ENCODE peak calls at places on chromosomes 4 and X, in seven cellular contexts. A is endothelial cell of umbilical vein; X is adipocyte; C is NCI-H510A treated with DMSO at 0.1 percent for 48 hours; Z is IMR-90; K is activated naive CD4-positive, alpha-beta T cell treated with anti-CD3 and anti-CD28 coated beads for 36 hours; F is activated T-helper 1 cell treated with Interleukin-2 at 50 U/mL for 16 hours. V is an unnamed sample.

GRCh38 chr4:120694973-120695372 is 227.6 kb downstream of the PRDM5 start:
- DNase-seq in F (no peak), Z (peak; percentile 82), A (peak; percentile 68), X (no peak), C (no peak), K (no peak), V (no peak)

GRCh38 chrX:30865020-30865419 is 24.0 kb downstream of the TAB3 start:
- DNase-seq in X (no peak), A (no peak), K (peak; percentile 30), C (no peak), F (no peak), Z (no peak), V (no peak)

GRCh38 chrX:11665144-11666040 is at the start of gene ARHGAP6:
- DNase-seq in K (no peak), Z (peak; percentile 20), A (peak; percentile 6), X (peak; percentile 69), F (no peak), C (peak; percentile 3), V (no peak)

GRCh38 chrX:97672608-97673007 is 788.9 kb downstream of the RPA4 start:
- DNase-seq in K (no peak), C (peak; percentile 54), X (no peak), Z (no peak), A (no peak), F (no peak), V (no peak)

GRCh38 chrX:18966624-18967023 is 17.3 kb downstream of the PHKA2 start:
- DNase-seq in Z (no peak), X (no peak), K (no peak), F (no peak), A (no peak), C (no peak), V (no peak)

GRCh38 chr4:184193556-184194525 is 23.8 kb downstream of the ENPP6 start:
- DNase-seq in K (no peak), X (no peak), A (no peak), C (no peak), Z (no peak), F (no peak), V (no peak)

GRCh38 chr4:33302298-33302697 is 2582.1 kb downstream of the PCDH7 start:
- DNase-seq in X (peak; percentile 17), C (no peak), Z (no peak), K (no peak), F (no peak), A (no peak), V (no peak)

GRCh38 chr4:128589384-128589957 is 220.0 kb upstream of the JADE1 start:
- DNase-seq in A (no peak), C (no peak), Z (no peak), F (no peak), K (no peak), X (no peak), V (no peak)

GRCh38 chr4:80259012-80259411 is 7.5 kb upstream of the FGF5 start:
- DNase-seq in F (no peak), Z (no peak), K (no peak), A (no peak), X (no peak), C (no peak), V (no peak)

GRCh38 chrX:337331-337831 is 18.8 kb upstream of the GTPBP6 start:
- DNase-seq in K (no peak), A (no peak), Z (no peak), F (no peak), C (no peak), X (no peak), V (peak; percentile 12)

GRCh38 chrX:105063743-105064142 is 156.8 kb downstream of the TEX13A start:
- DNase-seq in X (no peak), A (no peak), Z (no peak), F (no peak), K (no peak), C (no peak), V (no peak)

GRCh38 chr4:36163198-36163597 is 81.1 kb downstream of the ARAP2 start:
- DNase-seq in F (no peak), Z (no peak), C (no peak), A (no peak), K (no peak), X (no peak), V (no peak)

GRCh38 chr4:187541666-187542065 is 453.9 kb upstream of the ZFP42 start:
- DNase-seq in A (no peak), X (peak; percentile 4), F (no peak), C (no peak), K (no peak), Z (no peak), V (no peak)

GRCh38 chr4:107379054-107379869 is 340.8 kb downstream of the PAPSS1 start:
- DNase-seq in C (no peak), X (peak; percentile 66), F (no peak), K (no peak), A (peak; percentile 11), Z (peak; percentile 47), V (no peak)

V was measured in natural killer cell.